ENCODE peak calls at places on chromosomes 12 and 14, in ten cellular contexts. One of them, this sample, is unnamed.

GRCh38 chr14:61107148-61107641 is 126.2 kb downstream of the SLC38A6 start:
- DNase-seq in endothelial cell of umbilical vein: no peak
- DNase-seq in transverse colon: no peak
- DNase-seq in H1: no peak
- DNase-seq in stomach: no peak
- DNase-seq in body of pancreas: peak; percentile 16
- DNase-seq in ovary: no peak
- DNase-seq in A549: no peak
- DNase-seq in adrenal gland: peak; percentile 34
- DNase-seq in uterus: peak; percentile 69
- DNase-seq in this sample: peak; percentile 9

GRCh38 chr14:99225804-99226203 is 46.2 kb downstream of the BCL11B start:
- DNase-seq in stomach: no peak
- DNase-seq in adrenal gland: no peak
- DNase-seq in A549: no peak
- DNase-seq in body of pancreas: no peak
- DNase-seq in H1: no peak
- DNase-seq in endothelial cell of umbilical vein: no peak
- DNase-seq in uterus: no peak
- DNase-seq in transverse colon: no peak
- DNase-seq in ovary: no peak
- DNase-seq in this sample: peak; percentile 54

GRCh38 chr14:67411820-67412421 is at the start of gene PLEK2:
- DNase-seq in A549: peak; percentile 53
- DNase-seq in transverse colon: peak; percentile 90
- DNase-seq in body of pancreas: peak; percentile 87
- DNase-seq in adrenal gland: peak; percentile 68
- DNase-seq in uterus: no peak
- DNase-seq in stomach: peak; percentile 80
- DNase-seq in H1: no peak
- DNase-seq in ovary: peak; percentile 27
- DNase-seq in endothelial cell of umbilical vein: no peak
- DNase-seq in this sample: peak; percentile 86

GRCh38 chr12:48003226-48004038 is 844 bp downstream of the COL2A1 start:
- DNase-seq in ovary: no peak
- DNase-seq in endothelial cell of umbilical vein: peak; percentile 26
- DNase-seq in body of pancreas: no peak
- DNase-seq in stomach: no peak
- DNase-seq in adrenal gland: no peak
- DNase-seq in uterus: no peak
- DNase-seq in A549: peak; percentile 20
- DNase-seq in transverse colon: no peak
- DNase-seq in H1: no peak
- DNase-seq in this sample: no peak

GRCh38 chr12:5723071-5723470 is 222.0 kb downstream of the ANO2 start:
- DNase-seq in A549: no peak
- DNase-seq in H1: no peak
- DNase-seq in adrenal gland: no peak
- DNase-seq in uterus: no peak
- DNase-seq in transverse colon: no peak
- DNase-seq in body of pancreas: no peak
- DNase-seq in endothelial cell of umbilical vein: no peak
- DNase-seq in ovary: no peak
- DNase-seq in stomach: no peak
- DNase-seq in this sample: no peak

GRCh38 chr14:105554022-105554421 is 27.6 kb downstream of the TMEM121 start:
- DNase-seq in uterus: no peak
- DNase-seq in stomach: no peak
- DNase-seq in ovary: no peak
- DNase-seq in transverse colon: no peak
- DNase-seq in body of pancreas: no peak
- DNase-seq in H1: no peak
- DNase-seq in A549: no peak
- DNase-seq in endothelial cell of umbilical vein: no peak
- DNase-seq in adrenal gland: no peak
- DNase-seq in this sample: no peak

GRCh38 chr12:51863921-51864700 is 15.6 kb upstream of the FIGNL2 start:
- DNase-seq in endothelial cell of umbilical vein: no peak
- DNase-seq in transverse colon: no peak
- DNase-seq in stomach: no peak
- DNase-seq in uterus: no peak
- DNase-seq in A549: no peak
- DNase-seq in ovary: peak; percentile 29
- DNase-seq in adrenal gland: no peak
- DNase-seq in H1: no peak
- DNase-seq in body of pancreas: no peak
- DNase-seq in this sample: no peak

GRCh38 chr14:24377660-24378059 is 9.7 kb downstream of the NFATC4 start:
- DNase-seq in A549: no peak
- DNase-seq in uterus: no peak
- DNase-seq in stomach: peak; percentile 7
- DNase-seq in ovary: no peak
- DNase-seq in endothelial cell of umbilical vein: no peak
- DNase-seq in transverse colon: no peak
- DNase-seq in H1: no peak
- DNase-seq in adrenal gland: no peak
- DNase-seq in body of pancreas: no peak
- DNase-seq in this sample: peak; percentile 70

GRCh38 chr14:21255385-21256101 is 13.7 kb downstream of the HNRNPC start:
- DNase-seq in stomach: no peak
- DNase-seq in H1: no peak
- DNase-seq in A549: no peak
- DNase-seq in endothelial cell of umbilical vein: peak; percentile 18
- DNase-seq in transverse colon: no peak
- DNase-seq in uterus: no peak
- DNase-seq in ovary: no peak
- DNase-seq in adrenal gland: no peak
- DNase-seq in body of pancreas: no peak
- DNase-seq in this sample: no peak

GRCh38 chr14:53942970-53943750 is 13.5 kb downstream of the BMP4 start:
- DNase-seq in ovary: no peak
- DNase-seq in H1: no peak
- DNase-seq in body of pancreas: no peak
- DNase-seq in stomach: no peak
- DNase-seq in A549: no peak
- DNase-seq in uterus: no peak
- DNase-seq in endothelial cell of umbilical vein: no peak
- DNase-seq in adrenal gland: no peak
- DNase-seq in transverse colon: no peak
- DNase-seq in this sample: no peak

GRCh38 chr12:54416908-54417603 is 2.0 kb downstream of the ITGA5 start:
- DNase-seq in uterus: peak; percentile 56
- DNase-seq in endothelial cell of umbilical vein: no peak
- DNase-seq in A549: no peak
- DNase-seq in stomach: no peak
- DNase-seq in transverse colon: no peak
- DNase-seq in ovary: peak; percentile 57
- DNase-seq in body of pancreas: no peak
- DNase-seq in H1: no peak
- DNase-seq in adrenal gland: no peak
- DNase-seq in this sample: no peak

GRCh38 chr14:55752580-55753365 is 172.8 kb downstream of the KTN1 start:
- DNase-seq in stomach: peak; percentile 87
- DNase-seq in ovary: no peak
- DNase-seq in uterus: no peak
- DNase-seq in H1: no peak
- DNase-seq in transverse colon: peak; percentile 25
- DNase-seq in A549: peak; percentile 85
- DNase-seq in endothelial cell of umbilical vein: peak; percentile 93
- DNase-seq in body of pancreas: peak; percentile 71
- DNase-seq in adrenal gland: peak; percentile 37
- DNase-seq in this sample: peak; percentile 77

GRCh38 chr12:73612571-73612970 is 925.1 kb upstream of the ATXN7L3B start:
- DNase-seq in ovary: no peak
- DNase-seq in stomach: no peak
- DNase-seq in body of pancreas: no peak
- DNase-seq in A549: no peak
- DNase-seq in endothelial cell of umbilical vein: no peak
- DNase-seq in uterus: no peak
- DNase-seq in adrenal gland: no peak
- DNase-seq in H1: no peak
- DNase-seq in transverse colon: no peak
- DNase-seq in this sample: no peak

GRCh38 chr14:103898204-103898603 is 30.1 kb upstream of the TDRD9 start:
- DNase-seq in endothelial cell of umbilical vein: no peak
- DNase-seq in stomach: no peak
- DNase-seq in A549: no peak
- DNase-seq in uterus: no peak
- DNase-seq in transverse colon: no peak
- DNase-seq in H1: no peak
- DNase-seq in ovary: no peak
- DNase-seq in body of pancreas: no peak
- DNase-seq in adrenal gland: no peak
- DNase-seq in this sample: no peak
- H3K4me1 ChIP-seq in endothelial cell of umbilical vein: no peaks in the 10 kb centered on the region
- H3K4me1 ChIP-seq in stomach: peaks cover 51% of the 10 kb centered on the region
- H3K4me1 ChIP-seq in A549: peaks cover 12% of the 10 kb centered on the region
- H3K4me1 ChIP-seq in uterus: no peaks in the 10 kb centered on the region
- H3K4me1 ChIP-seq in transverse colon: peaks cover 22% of the 10 kb centered on the region
- H3K4me1 ChIP-seq in H1: no peaks in the 10 kb centered on the region
- H3K4me1 ChIP-seq in ovary: no peaks in the 10 kb centered on the region
- H3K4me1 ChIP-seq in body of pancreas: peaks cover 58% of the 10 kb centered on the region
- H3K4me1 ChIP-seq in adrenal gland: no peaks in the 10 kb centered on the region
- H3K4me1 ChIP-seq in this sample: no peaks in the 10 kb centered on the region

GRCh38 chr14:45144658-45145057 is 8.9 kb downstream of the FANCM start:
- DNase-seq in ovary: no peak
- DNase-seq in endothelial cell of umbilical vein: no peak
- DNase-seq in A549: no peak
- DNase-seq in uterus: no peak
- DNase-seq in H1: no peak
- DNase-seq in adrenal gland: no peak
- DNase-seq in transverse colon: no peak
- DNase-seq in body of pancreas: no peak
- DNase-seq in stomach: no peak
- DNase-seq in this sample: no peak

GRCh38 chr14:45149602-45150001 is 13.9 kb downstream of the FANCM start:
- DNase-seq in transverse colon: no peak
- DNase-seq in adrenal gland: no peak
- DNase-seq in ovary: no peak
- DNase-seq in body of pancreas: no peak
- DNase-seq in H1: no peak
- DNase-seq in A549: no peak
- DNase-seq in uterus: no peak
- DNase-seq in stomach: no peak
- DNase-seq in endothelial cell of umbilical vein: no peak
- DNase-seq in this sample: no peak

GRCh38 chr14:45156067-45156466 is 20.3 kb downstream of the FANCM start:
- DNase-seq in body of pancreas: no peak
- DNase-seq in A549: no peak
- DNase-seq in ovary: no peak
- DNase-seq in H1: no peak
- DNase-seq in transverse colon: no peak
- DNase-seq in adrenal gland: no peak
- DNase-seq in endothelial cell of umbilical vein: no peak
- DNase-seq in uterus: no peak
- DNase-seq in stomach: no peak
- DNase-seq in this sample: no peak

GRCh38 chr14:45145214-45145613 is 9.5 kb downstream of the FANCM start:
- DNase-seq in body of pancreas: no peak
- DNase-seq in uterus: no peak
- DNase-seq in adrenal gland: no peak
- DNase-seq in A549: no peak
- DNase-seq in stomach: no peak
- DNase-seq in ovary: no peak
- DNase-seq in transverse colon: no peak
- DNase-seq in endothelial cell of umbilical vein: no peak
- DNase-seq in H1: no peak
- DNase-seq in this sample: no peak

DNA sequence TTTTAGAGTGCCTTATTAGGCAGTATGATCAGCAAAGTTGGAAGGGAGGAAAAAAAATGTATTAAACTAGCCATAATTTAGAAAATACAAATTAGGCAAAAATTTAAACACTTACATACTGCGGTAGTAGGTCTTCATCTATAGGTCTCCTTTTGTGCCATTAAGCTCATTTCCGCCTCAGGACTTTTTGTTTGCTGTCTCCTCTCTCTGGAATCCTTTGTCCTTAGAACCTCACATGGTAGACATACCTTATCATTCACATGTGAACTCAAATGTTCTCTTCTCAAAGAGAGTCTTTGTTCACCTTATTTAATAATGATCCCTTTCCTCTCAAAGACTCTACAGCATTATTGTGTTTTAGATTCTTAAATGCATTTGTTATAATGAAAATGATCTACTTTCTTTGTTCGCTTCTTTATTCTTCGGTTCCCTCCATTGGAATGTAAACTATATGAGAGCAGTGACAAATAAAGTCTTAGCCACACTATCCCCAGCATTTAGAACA is 14.7 kb downstream of the FANCM start:
- DNase-seq in adrenal gland: no peak
- DNase-seq in ovary: no peak
- DNase-seq in endothelial cell of umbilical vein: no peak
- DNase-seq in body of pancreas: no peak
- DNase-seq in stomach: no peak
- DNase-seq in H1: no peak
- DNase-seq in transverse colon: no peak
- DNase-seq in uterus: no peak
- DNase-seq in A549: no peak
- DNase-seq in this sample: no peak
- H3K27ac ChIP-seq in adrenal gland: no peak overlapping the region
- H3K27ac ChIP-seq in ovary: no peak overlapping the region
- H3K27ac ChIP-seq in endothelial cell of umbilical vein: no peak overlapping the region
- H3K27ac ChIP-seq in body of pancreas: no peak overlapping the region
- H3K27ac ChIP-seq in stomach: no peak overlapping the region
- H3K27ac ChIP-seq in H1: no peak overlapping the region
- H3K27ac ChIP-seq in transverse colon: no peak overlapping the region
- H3K27ac ChIP-seq in uterus: no peak overlapping the region
- H3K27ac ChIP-seq in A549: no peak overlapping the region
- H3K27ac ChIP-seq in this sample: no peak overlapping the region

GRCh38 chr14:63203618-63204406 is 431 bp upstream of the RHOJ start:
- DNase-seq in A549: peak; percentile 37
- DNase-seq in uterus: peak; percentile 82
- DNase-seq in transverse colon: peak; percentile 57
- DNase-seq in H1: peak; percentile 29
- DNase-seq in endothelial cell of umbilical vein: peak; percentile 100
- DNase-seq in adrenal gland: peak; percentile 57
- DNase-seq in stomach: peak; percentile 47
- DNase-seq in body of pancreas: peak; percentile 58
- DNase-seq in ovary: peak; percentile 80
- DNase-seq in this sample: peak; percentile 37
- TF ChIP-seq POLR2A in A549: no peak
- TF ChIP-seq POLR2A in uterus: peak; percentile 47
- TF ChIP-seq POLR2A in transverse colon: peak; percentile 24
- TF ChIP-seq POLR2A in H1: no peak
- TF ChIP-seq POLR2A in endothelial cell of umbilical vein: no peak
- TF ChIP-seq POLR2A in adrenal gland: no peak
- TF ChIP-seq POLR2A in stomach: no peak
- TF ChIP-seq POLR2A in body of pancreas: peak; percentile 41
- TF ChIP-seq POLR2A in ovary: peak; percentile 52
- TF ChIP-seq POLR2A in this sample: no peak

DNA sequence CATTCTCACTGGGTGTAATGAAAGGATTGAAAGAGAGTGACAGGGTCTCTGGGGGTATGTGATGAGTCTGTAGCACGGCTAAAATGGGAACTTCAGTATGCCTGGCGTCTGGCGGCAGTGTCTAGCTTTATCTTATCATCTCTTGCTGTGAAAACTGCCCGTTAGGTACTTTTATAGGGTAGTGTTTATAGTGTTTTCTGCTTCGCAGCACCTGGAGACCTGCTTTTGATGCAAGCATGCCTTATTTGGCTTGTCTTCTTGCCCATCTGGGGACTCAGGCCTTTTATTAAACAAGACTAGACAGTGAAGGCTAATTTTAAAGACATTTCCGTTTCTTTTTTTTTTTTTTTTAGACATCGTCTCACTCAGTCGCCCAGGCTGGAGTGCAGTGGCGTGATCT is 36.3 kb upstream of the ALDH2 start:
- DNase-seq in ovary: no peak
- DNase-seq in transverse colon: no peak
- DNase-seq in H1: no peak
- DNase-seq in uterus: no peak
- DNase-seq in stomach: no peak
- DNase-seq in adrenal gland: no peak
- DNase-seq in endothelial cell of umbilical vein: no peak
- DNase-seq in A549: no peak
- DNase-seq in body of pancreas: no peak
- DNase-seq in this sample: no peak
- H3K4me1 ChIP-seq in ovary: no peaks in the 10 kb centered on the region
- H3K4me1 ChIP-seq in transverse colon: no peaks in the 10 kb centered on the region
- H3K4me1 ChIP-seq in H1: no peaks in the 10 kb centered on the region
- H3K4me1 ChIP-seq in uterus: no peaks in the 10 kb centered on the region
- H3K4me1 ChIP-seq in stomach: no peaks in the 10 kb centered on the region
- H3K4me1 ChIP-seq in adrenal gland: no peaks in the 10 kb centered on the region
- H3K4me1 ChIP-seq in endothelial cell of umbilical vein: no peaks in the 10 kb centered on the region
- H3K4me1 ChIP-seq in A549: no peaks in the 10 kb centered on the region
- H3K4me1 ChIP-seq in body of pancreas: no peaks in the 10 kb centered on the region
- H3K4me1 ChIP-seq in this sample: no peaks in the 10 kb centered on the region

This sample was measured in thyroid gland.